ENCODE peak calls at places on chromosomes 5 and 9, in four cellular contexts. One of them, this sample, is unnamed.

GRCh38 chr5:126544087-126544740 is 50.8 kb downstream of the ALDH7A1 start:
- DNase-seq in heart right ventricle: no peak
- DNase-seq in pons: no peak
- DNase-seq in activated CD4-positive, alpha-beta T cell treated with anti-CD3 and anti-CD28 coated beads, Interleukin-2, amount 50 U/mL, for 1 hour: peak; percentile 22
- DNase-seq in this sample: peak; percentile 67

GRCh38 chr5:39420482-39421145 is 4.2 kb downstream of the DAB2 start:
- DNase-seq in heart right ventricle: peak; percentile 84
- DNase-seq in pons: peak; percentile 71
- DNase-seq in activated CD4-positive, alpha-beta T cell treated with anti-CD3 and anti-CD28 coated beads, Interleukin-2, amount 50 U/mL, for 1 hour: no peak
- DNase-seq in this sample: no peak

GRCh38 chr5:131496400-131496713 is 138.7 kb downstream of the RAPGEF6 start:
- DNase-seq in pons: peak; percentile 56
- DNase-seq in activated CD4-positive, alpha-beta T cell treated with anti-CD3 and anti-CD28 coated beads, Interleukin-2, amount 50 U/mL, for 1 hour: no peak
- DNase-seq in heart right ventricle: no peak
- DNase-seq in this sample: no peak

GRCh38 chr9:35341585-35341984 is 148.3 kb upstream of the RUSC2 start:
- DNase-seq in pons: no peak
- DNase-seq in activated CD4-positive, alpha-beta T cell treated with anti-CD3 and anti-CD28 coated beads, Interleukin-2, amount 50 U/mL, for 1 hour: no peak
- DNase-seq in heart right ventricle: peak; percentile 59
- DNase-seq in this sample: no peak

GRCh38 chr9:110755179-110755578 is 86.6 kb downstream of the MUSK start:
- DNase-seq in heart right ventricle: no peak
- DNase-seq in pons: no peak
- DNase-seq in activated CD4-positive, alpha-beta T cell treated with anti-CD3 and anti-CD28 coated beads, Interleukin-2, amount 50 U/mL, for 1 hour: no peak
- DNase-seq in this sample: no peak

GRCh38 chr5:90201923-90202322 is 207.6 kb downstream of the CETN3 start:
- DNase-seq in activated CD4-positive, alpha-beta T cell treated with anti-CD3 and anti-CD28 coated beads, Interleukin-2, amount 50 U/mL, for 1 hour: no peak
- DNase-seq in pons: no peak
- DNase-seq in heart right ventricle: no peak
- DNase-seq in this sample: no peak

GRCh38 chr5:159034083-159034824 is 65.5 kb downstream of the EBF1 start:
- DNase-seq in activated CD4-positive, alpha-beta T cell treated with anti-CD3 and anti-CD28 coated beads, Interleukin-2, amount 50 U/mL, for 1 hour: no peak
- DNase-seq in pons: no peak
- DNase-seq in heart right ventricle: peak; percentile 57
- DNase-seq in this sample: no peak

GRCh38 chr5:80686757-80687156 is 32.0 kb upstream of the DHFR start:
- DNase-seq in activated CD4-positive, alpha-beta T cell treated with anti-CD3 and anti-CD28 coated beads, Interleukin-2, amount 50 U/mL, for 1 hour: no peak
- DNase-seq in heart right ventricle: no peak
- DNase-seq in pons: peak; percentile 49
- DNase-seq in this sample: no peak

GRCh38 chr5:56656816-56657740 is 158.3 kb upstream of the MAP3K1 start:
- DNase-seq in heart right ventricle: no peak
- DNase-seq in pons: no peak
- DNase-seq in activated CD4-positive, alpha-beta T cell treated with anti-CD3 and anti-CD28 coated beads, Interleukin-2, amount 50 U/mL, for 1 hour: no peak
- DNase-seq in this sample: no peak

GRCh38 chr9:82488702-82489578 is 500.4 kb downstream of the SPATA31D1 start:
- DNase-seq in activated CD4-positive, alpha-beta T cell treated with anti-CD3 and anti-CD28 coated beads, Interleukin-2, amount 50 U/mL, for 1 hour: no peak
- DNase-seq in heart right ventricle: peak; percentile 72
- DNase-seq in pons: peak; percentile 55
- DNase-seq in this sample: no peak

GRCh38 chr5:149264432-149265069 is 7.1 kb upstream of the AFAP1L1 start:
- DNase-seq in activated CD4-positive, alpha-beta T cell treated with anti-CD3 and anti-CD28 coated beads, Interleukin-2, amount 50 U/mL, for 1 hour: peak; percentile 62
- DNase-seq in pons: no peak
- DNase-seq in heart right ventricle: no peak
- DNase-seq in this sample: peak; percentile 76

GRCh38 chr9:131984564-131984963 is 95.1 kb downstream of the MED27 start:
- DNase-seq in pons: no peak
- DNase-seq in heart right ventricle: no peak
- DNase-seq in activated CD4-positive, alpha-beta T cell treated with anti-CD3 and anti-CD28 coated beads, Interleukin-2, amount 50 U/mL, for 1 hour: no peak
- DNase-seq in this sample: no peak

GRCh38 chr5:65100846-65101678 is 332.3 kb downstream of the CWC27 start:
- DNase-seq in activated CD4-positive, alpha-beta T cell treated with anti-CD3 and anti-CD28 coated beads, Interleukin-2, amount 50 U/mL, for 1 hour: peak; percentile 12
- DNase-seq in pons: no peak
- DNase-seq in heart right ventricle: peak; percentile 59
- DNase-seq in this sample: peak; percentile 70

GRCh38 chr5:150596313-150596712 is 44.1 kb upstream of the SYNPO start:
- DNase-seq in pons: no peak
- DNase-seq in activated CD4-positive, alpha-beta T cell treated with anti-CD3 and anti-CD28 coated beads, Interleukin-2, amount 50 U/mL, for 1 hour: no peak
- DNase-seq in heart right ventricle: no peak
- DNase-seq in this sample: no peak

GRCh38 chr9:5428172-5428571 is 9.6 kb downstream of the PLGRKT start:
- DNase-seq in activated CD4-positive, alpha-beta T cell treated with anti-CD3 and anti-CD28 coated beads, Interleukin-2, amount 50 U/mL, for 1 hour: no peak
- DNase-seq in pons: no peak
- DNase-seq in heart right ventricle: no peak
- DNase-seq in this sample: no peak

GRCh38 chr5:165333623-165334022 is 1828.2 kb downstream of the MAT2B start:
- DNase-seq in heart right ventricle: no peak
- DNase-seq in activated CD4-positive, alpha-beta T cell treated with anti-CD3 and anti-CD28 coated beads, Interleukin-2, amount 50 U/mL, for 1 hour: no peak
- DNase-seq in pons: no peak
- DNase-seq in this sample: no peak

GRCh38 chr9:38047301-38048251 is 21.5 kb downstream of the SHB start:
- DNase-seq in heart right ventricle: peak; percentile 80
- DNase-seq in pons: peak; percentile 94
- DNase-seq in activated CD4-positive, alpha-beta T cell treated with anti-CD3 and anti-CD28 coated beads, Interleukin-2, amount 50 U/mL, for 1 hour: no peak
- DNase-seq in this sample: no peak

GRCh38 chr5:60649288-60649917 is 50.6 kb downstream of the DEPDC1B start:
- DNase-seq in pons: peak; percentile 55
- DNase-seq in activated CD4-positive, alpha-beta T cell treated with anti-CD3 and anti-CD28 coated beads, Interleukin-2, amount 50 U/mL, for 1 hour: no peak
- DNase-seq in heart right ventricle: no peak
- DNase-seq in this sample: no peak

GRCh38 chr9:38129366-38129765 is 60.3 kb upstream of the SHB start:
- DNase-seq in activated CD4-positive, alpha-beta T cell treated with anti-CD3 and anti-CD28 coated beads, Interleukin-2, amount 50 U/mL, for 1 hour: no peak
- DNase-seq in heart right ventricle: no peak
- DNase-seq in pons: no peak
- DNase-seq in this sample: no peak

GRCh38 chr9:69898714-69899209 is 78.1 kb downstream of the CFAP95 start:
- DNase-seq in activated CD4-positive, alpha-beta T cell treated with anti-CD3 and anti-CD28 coated beads, Interleukin-2, amount 50 U/mL, for 1 hour: no peak
- DNase-seq in pons: peak; percentile 90
- DNase-seq in heart right ventricle: no peak
- DNase-seq in this sample: no peak

GRCh38 chr5:172420215-172420934 is 34.0 kb downstream of the SH3PXD2B start:
- DNase-seq in heart right ventricle: peak; percentile 65
- DNase-seq in activated CD4-positive, alpha-beta T cell treated with anti-CD3 and anti-CD28 coated beads, Interleukin-2, amount 50 U/mL, for 1 hour: no peak
- DNase-seq in pons: peak; percentile 95
- DNase-seq in this sample: no peak

This sample was measured in activated effector memory CD4-positive, alpha-beta T cell treated with anti-CD3 and anti-CD28 coated beads, Interleukin-2, amount 50 U/mL, for 16 hours.